ENCODE peak calls at places on chromosomes 11 and 22, in nine cellular contexts. E is astrocyte of the spinal cord, K is brain microvascular endothelial cell, R is mammary epithelial cell, F is SK-N-SH, Z is BJ, J is HFF-Myc, U is cardiac fibroblast, L is heart right ventricle. G is an unnamed sample.
A peak's percentile ranks its signal among the peaks of the same experiment; 100 is the strongest.

GRCh38 chr22:31952459-31952858 is 8.1 kb downstream of the YWHAH start:
- DNase-seq in U (peak; percentile 85), E (peak; percentile 87), R (peak; percentile 79), J (no peak), Z (peak; percentile 76), F (no peak), L (no peak), K (peak; percentile 83), G (peak; percentile 90)

GRCh38 chr22:19607198-19608113 is 83.2 kb upstream of the CLDN5 start:
- DNase-seq in Z (no peak), K (no peak), R (peak; percentile 51), F (no peak), J (no peak), U (peak; percentile 16), L (peak; percentile 23), E (no peak), G (peak; percentile 80)

GRCh38 chr11:9577032-9577431 is 3.6 kb downstream of the WEE1 start:
- DNase-seq in E (no peak), L (no peak), F (no peak), R (peak; percentile 66), Z (no peak), J (no peak), U (peak; percentile 59), K (peak; percentile 52), G (peak; percentile 71)

GRCh38 chr11:34168642-34169051 is 63.2 kb downstream of the NAT10 start:
- DNase-seq in Z (peak; percentile 70), F (no peak), R (no peak), E (peak; percentile 32), U (no peak), K (no peak), L (no peak), J (no peak), G (no peak)

GRCh38 chr11:30333405-30333804 is 10.5 kb downstream of the ARL14EP start:
- DNase-seq in L (no peak), K (no peak), E (no peak), F (peak; percentile 9), R (peak; percentile 19), J (no peak), Z (no peak), U (peak; percentile 27), G (peak; percentile 42)

GRCh38 chr22:44157916-44158618 is 22.7 kb upstream of the PARVG start:
- DNase-seq in K (no peak), R (no peak), U (no peak), E (no peak), J (no peak), L (no peak), F (no peak), Z (no peak), G (no peak)

GRCh38 chr11:46246514-46246913 is 30.9 kb upstream of the CREB3L1 start:
- DNase-seq in Z (no peak), E (peak; percentile 33), J (no peak), L (no peak), F (no peak), U (peak; percentile 48), R (no peak), K (no peak), G (no peak)

GRCh38 chr11:74015919-74016684 is 7.2 kb upstream of the UCP3 start:
- DNase-seq in L (no peak), F (no peak), Z (no peak), R (no peak), J (no peak), E (no peak), K (no peak), U (no peak), G (no peak)

DNA sequence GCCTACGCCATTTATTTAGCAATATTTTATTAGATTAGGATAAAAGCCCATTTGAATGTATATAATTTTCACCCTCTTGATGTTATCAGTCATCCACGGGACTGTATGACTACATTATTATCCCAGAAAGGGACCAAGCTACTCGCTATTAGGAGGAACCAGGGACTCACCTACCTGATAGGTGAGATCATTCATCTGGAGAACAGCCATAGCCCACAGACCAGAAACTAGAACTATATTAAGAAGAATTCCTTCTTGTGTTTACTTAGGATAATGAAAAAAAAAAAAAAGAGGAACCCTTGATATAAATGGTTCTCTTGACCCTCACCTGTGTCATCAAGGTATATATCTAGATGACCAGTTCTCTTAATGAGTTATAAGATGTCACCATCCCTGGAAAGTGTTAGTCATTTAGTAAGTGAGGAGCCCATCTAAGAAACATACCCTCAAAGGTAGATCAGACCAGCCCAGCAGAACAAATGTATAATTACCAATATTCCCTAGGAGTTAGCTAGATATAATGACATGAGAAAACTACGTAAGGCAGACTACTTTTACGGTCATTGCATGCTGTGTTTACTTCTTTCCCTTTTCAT is 8.0 kb downstream of the SIK3 start:
- DNase-seq in L (no peak), Z (no peak), J (no peak), R (peak; percentile 85), U (no peak), K (no peak), E (no peak), F (no peak), G (peak; percentile 76)
- H3K4me3 ChIP-seq in L (no peak overlapping the region), Z (no peak overlapping the region), J (no peak overlapping the region), R (peak overlapping the region; percentile 38), U (no peak overlapping the region), K (no peak overlapping the region), E (no peak overlapping the region), F (no peak overlapping the region), G (peak overlapping the region; percentile 1)

DNA sequence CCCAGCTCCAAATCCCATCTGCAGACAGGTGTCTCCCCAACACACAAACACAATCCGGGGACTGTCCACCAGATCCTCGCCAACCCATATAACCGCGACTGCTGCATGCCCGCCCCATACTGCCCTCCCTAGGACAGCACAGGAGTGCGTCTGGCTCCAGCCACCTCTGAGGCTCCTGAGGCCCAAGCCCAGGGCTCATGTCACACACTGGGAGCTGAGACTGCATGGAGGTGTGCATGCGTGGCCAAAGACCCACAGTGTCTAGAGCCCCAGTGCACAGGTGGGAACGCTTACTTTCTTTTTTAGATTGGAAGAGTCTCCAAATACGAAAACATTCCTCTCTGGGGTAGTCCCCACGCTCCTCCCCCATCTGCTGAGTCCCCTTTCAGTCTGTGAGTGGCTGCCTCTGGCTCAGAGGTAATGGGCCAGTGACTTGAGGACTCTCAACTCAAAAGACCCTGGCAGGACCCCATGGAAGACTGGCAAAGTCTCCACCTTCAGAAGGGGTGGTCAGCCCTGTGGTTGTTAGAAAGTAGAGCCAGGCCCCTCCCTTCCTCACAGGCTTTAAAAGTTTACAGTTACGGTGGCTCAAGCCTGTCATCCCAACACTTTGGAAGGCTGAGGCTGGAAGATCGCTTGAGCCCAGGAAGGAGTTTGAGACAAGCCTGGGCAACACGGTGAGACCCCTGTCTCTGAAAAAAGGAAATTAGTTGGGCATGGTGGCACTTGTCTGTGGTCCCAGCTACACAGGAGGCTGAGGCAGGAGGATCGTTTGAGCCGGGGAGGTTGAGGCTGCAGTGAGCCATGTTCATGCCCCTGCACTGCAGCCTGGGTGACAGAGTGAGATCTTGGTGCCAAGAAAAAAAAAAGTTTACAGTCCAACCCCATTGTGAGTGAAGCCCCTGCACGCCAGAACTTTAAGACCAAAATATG is 2.3 kb downstream of the CBX7 start:
- DNase-seq in U (no peak), F (no peak), E (no peak), K (no peak), R (no peak), L (no peak), Z (no peak), J (no peak), G (no peak)
- TF ChIP-seq CTCF in U (no peak), F (no peak), E (no peak), K (no peak), R (no peak), L (no peak), Z (no peak), J (no peak), G (no peak)

GRCh38 chr11:131922220-131922619 is 551.8 kb downstream of the NTM start:
- DNase-seq in E (no peak), F (no peak), U (no peak), L (no peak), J (no peak), K (no peak), R (no peak), Z (no peak), G (no peak)
- H3K4me3 ChIP-seq in E (no peak overlapping the region), F (no peak overlapping the region), U (no peak overlapping the region), L (no peak overlapping the region), J (no peak overlapping the region), K (no peak overlapping the region), R (no peak overlapping the region), Z (no peak overlapping the region), G (no peak overlapping the region)

GRCh38 chr11:37712246-37712645 is 1114.2 kb upstream of the RAG2 start:
- DNase-seq in E (peak; percentile 25), U (peak; percentile 31), R (no peak), L (no peak), F (peak; percentile 2), Z (no peak), J (no peak), K (peak; percentile 10), G (peak; percentile 6)
- TF ChIP-seq CTCF in E (peak; percentile 50), U (peak; percentile 33), R (no peak), L (no peak), F (peak; percentile 43), Z (peak; percentile 30), J (no peak), K (peak; percentile 56), G (peak; percentile 32)

GRCh38 chr22:39240841-39241631 is 3.7 kb downstream of the PDGFB start:
- DNase-seq in U (no peak), L (no peak), Z (no peak), K (no peak), E (no peak), J (no peak), R (peak; percentile 31), F (no peak), G (peak; percentile 76)

GRCh38 chr22:39238966-39239510 is 5.7 kb downstream of the PDGFB start:
- DNase-seq in L (no peak), Z (no peak), F (peak; percentile 53), J (no peak), R (no peak), U (no peak), E (no peak), K (no peak), G (no peak)

GRCh38 chr22:39238124-39238466 is 6.7 kb downstream of the PDGFB start:
- DNase-seq in U (no peak), Z (no peak), E (no peak), J (no peak), F (no peak), L (no peak), K (no peak), R (no peak), G (no peak)

GRCh38 chr22:39238561-39238960 is 6.2 kb downstream of the PDGFB start:
- DNase-seq in U (no peak), L (no peak), R (no peak), K (no peak), J (no peak), F (no peak), E (no peak), Z (no peak), G (no peak)

DNA sequence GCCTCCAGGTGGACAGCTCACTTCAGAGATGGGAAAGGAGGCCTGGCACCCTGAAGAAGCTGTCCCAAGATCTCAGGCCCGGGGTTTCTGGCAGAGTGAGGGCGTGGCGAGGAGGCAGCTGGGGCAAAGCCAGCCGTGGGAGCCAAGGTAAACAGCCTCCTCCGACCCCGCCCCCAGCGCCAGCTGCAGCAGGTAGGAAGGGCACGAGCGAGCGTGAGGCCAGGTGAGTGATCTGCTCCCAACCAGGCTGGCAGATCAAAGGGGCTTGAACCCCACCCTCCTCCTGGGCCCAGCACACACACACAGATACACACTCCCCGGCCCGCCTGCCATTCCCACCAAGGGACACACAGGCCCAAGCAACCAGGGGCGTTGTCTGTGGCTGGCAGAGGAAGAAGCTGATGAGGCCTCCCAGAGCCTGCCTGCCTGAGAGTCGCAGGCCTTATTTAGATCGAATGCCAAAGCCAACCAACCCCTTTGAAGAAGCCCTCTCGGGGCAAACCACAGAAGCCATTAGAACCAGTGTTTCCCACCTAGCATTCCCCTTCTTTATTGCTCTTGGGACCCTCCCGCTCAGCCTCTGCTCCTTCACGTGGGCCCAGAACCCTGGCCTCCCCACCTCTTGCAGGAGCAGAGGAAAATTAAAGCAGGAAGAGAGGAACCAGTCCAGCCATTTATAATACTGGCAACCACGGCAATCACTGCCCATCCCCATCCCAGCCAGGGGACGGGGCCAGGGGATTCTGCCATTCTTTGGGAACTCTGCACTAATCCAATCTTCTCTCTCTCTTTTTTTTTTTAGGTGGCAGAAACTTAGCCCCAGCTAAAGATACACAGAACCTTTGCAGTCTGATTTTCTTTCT is 5.0 kb downstream of the PDGFB start:
- DNase-seq in U (no peak), R (peak; percentile 81), F (no peak), L (no peak), J (no peak), K (no peak), Z (no peak), E (no peak), G (peak; percentile 81)
- H3K4me3 ChIP-seq in U (no peak overlapping the region), R (no peak overlapping the region), F (no peak overlapping the region), L (peak overlapping the region; percentile 88), J (no peak overlapping the region), K (no peak overlapping the region), Z (no peak overlapping the region), E (no peak overlapping the region), G (no peak overlapping the region)